ENCODE peak calls at places on chromosomes 12 and 14, in ten cellular contexts. One of them, this sample, is unnamed.

GRCh38 chr12:124545508-124546418 is 21.6 kb downstream of the NCOR2 start:
- DNase-seq in esophagus squamous epithelium: no peak
- DNase-seq in tibial nerve: no peak
- DNase-seq in sigmoid colon: no peak
- DNase-seq in stomach: no peak
- DNase-seq in spleen: peak; percentile 85
- DNase-seq in transverse colon: peak; percentile 64
- DNase-seq in endothelial cell of umbilical vein: no peak
- DNase-seq in A549: no peak
- DNase-seq in ovary: peak; percentile 41
- DNase-seq in this sample: no peak

GRCh38 chr12:73677520-73678291 is 859.9 kb upstream of the ATXN7L3B start:
- DNase-seq in sigmoid colon: no peak
- DNase-seq in tibial nerve: no peak
- DNase-seq in spleen: no peak
- DNase-seq in transverse colon: no peak
- DNase-seq in A549: no peak
- DNase-seq in stomach: no peak
- DNase-seq in ovary: no peak
- DNase-seq in esophagus squamous epithelium: no peak
- DNase-seq in endothelial cell of umbilical vein: no peak
- DNase-seq in this sample: no peak

GRCh38 chr12:6341439-6342139 is at the start of gene TNFRSF1A:
- DNase-seq in transverse colon: peak; percentile 82
- DNase-seq in sigmoid colon: peak; percentile 93
- DNase-seq in A549: peak; percentile 91
- DNase-seq in ovary: peak; percentile 77
- DNase-seq in spleen: peak; percentile 87
- DNase-seq in stomach: peak; percentile 75
- DNase-seq in tibial nerve: peak; percentile 55
- DNase-seq in endothelial cell of umbilical vein: peak; percentile 70
- DNase-seq in esophagus squamous epithelium: no peak
- DNase-seq in this sample: peak; percentile 81

GRCh38 chr12:10140001-10140400 is 10.0 kb upstream of the CLEC7A start:
- DNase-seq in A549: peak; percentile 79
- DNase-seq in stomach: no peak
- DNase-seq in spleen: no peak
- DNase-seq in tibial nerve: no peak
- DNase-seq in endothelial cell of umbilical vein: peak; percentile 84
- DNase-seq in ovary: no peak
- DNase-seq in transverse colon: no peak
- DNase-seq in esophagus squamous epithelium: no peak
- DNase-seq in sigmoid colon: no peak
- DNase-seq in this sample: no peak

GRCh38 chr12:52350021-52350620 is 17.2 kb downstream of the KRT85 start:
- DNase-seq in stomach: peak; percentile 14
- DNase-seq in spleen: no peak
- DNase-seq in esophagus squamous epithelium: no peak
- DNase-seq in endothelial cell of umbilical vein: no peak
- DNase-seq in sigmoid colon: no peak
- DNase-seq in A549: no peak
- DNase-seq in transverse colon: no peak
- DNase-seq in ovary: no peak
- DNase-seq in tibial nerve: no peak
- DNase-seq in this sample: no peak

GRCh38 chr12:60415361-60415760 is 819.5 kb downstream of the SLC16A7 start:
- DNase-seq in ovary: no peak
- DNase-seq in stomach: no peak
- DNase-seq in transverse colon: no peak
- DNase-seq in endothelial cell of umbilical vein: peak; percentile 21
- DNase-seq in tibial nerve: no peak
- DNase-seq in spleen: no peak
- DNase-seq in esophagus squamous epithelium: no peak
- DNase-seq in sigmoid colon: no peak
- DNase-seq in A549: no peak
- DNase-seq in this sample: no peak

GRCh38 chr12:30047499-30048262 is 263.9 kb upstream of the TMTC1 start:
- DNase-seq in stomach: no peak
- DNase-seq in ovary: no peak
- DNase-seq in sigmoid colon: no peak
- DNase-seq in A549: no peak
- DNase-seq in tibial nerve: no peak
- DNase-seq in esophagus squamous epithelium: no peak
- DNase-seq in spleen: no peak
- DNase-seq in transverse colon: no peak
- DNase-seq in endothelial cell of umbilical vein: peak; percentile 79
- DNase-seq in this sample: no peak

GRCh38 chr12:70246580-70246979 is 3.3 kb downstream of the CNOT2 start:
- DNase-seq in tibial nerve: no peak
- DNase-seq in stomach: no peak
- DNase-seq in sigmoid colon: no peak
- DNase-seq in A549: no peak
- DNase-seq in endothelial cell of umbilical vein: no peak
- DNase-seq in esophagus squamous epithelium: no peak
- DNase-seq in ovary: no peak
- DNase-seq in transverse colon: no peak
- DNase-seq in spleen: no peak
- DNase-seq in this sample: no peak

GRCh38 chr14:76918751-76919421 is 92.7 kb downstream of the LRRC74A start:
- DNase-seq in spleen: peak; percentile 88
- DNase-seq in A549: peak; percentile 96
- DNase-seq in ovary: peak; percentile 98
- DNase-seq in stomach: peak; percentile 97
- DNase-seq in transverse colon: peak; percentile 89
- DNase-seq in endothelial cell of umbilical vein: peak; percentile 98
- DNase-seq in esophagus squamous epithelium: no peak
- DNase-seq in tibial nerve: peak; percentile 91
- DNase-seq in sigmoid colon: peak; percentile 99
- DNase-seq in this sample: peak; percentile 92

GRCh38 chr12:116881325-116881866 is at the start of gene HRK:
- DNase-seq in spleen: peak; percentile 62
- DNase-seq in ovary: no peak
- DNase-seq in tibial nerve: no peak
- DNase-seq in A549: no peak
- DNase-seq in sigmoid colon: no peak
- DNase-seq in stomach: no peak
- DNase-seq in endothelial cell of umbilical vein: no peak
- DNase-seq in esophagus squamous epithelium: no peak
- DNase-seq in transverse colon: no peak
- DNase-seq in this sample: no peak

GRCh38 chr12:116710367-116710766 is 27.5 kb downstream of the SPRING1 start:
- DNase-seq in tibial nerve: no peak
- DNase-seq in spleen: no peak
- DNase-seq in endothelial cell of umbilical vein: no peak
- DNase-seq in stomach: no peak
- DNase-seq in sigmoid colon: no peak
- DNase-seq in transverse colon: no peak
- DNase-seq in esophagus squamous epithelium: no peak
- DNase-seq in ovary: no peak
- DNase-seq in A549: no peak
- DNase-seq in this sample: no peak

GRCh38 chr12:100043657-100044056 is 58.9 kb upstream of the ANKS1B start:
- DNase-seq in spleen: no peak
- DNase-seq in A549: no peak
- DNase-seq in endothelial cell of umbilical vein: no peak
- DNase-seq in sigmoid colon: no peak
- DNase-seq in ovary: no peak
- DNase-seq in transverse colon: no peak
- DNase-seq in esophagus squamous epithelium: no peak
- DNase-seq in stomach: no peak
- DNase-seq in tibial nerve: no peak
- DNase-seq in this sample: no peak

GRCh38 chr12:113479578-113480335 is 8.1 kb upstream of the LHX5 start:
- DNase-seq in esophagus squamous epithelium: no peak
- DNase-seq in A549: no peak
- DNase-seq in sigmoid colon: no peak
- DNase-seq in spleen: no peak
- DNase-seq in endothelial cell of umbilical vein: peak; percentile 28
- DNase-seq in stomach: no peak
- DNase-seq in tibial nerve: no peak
- DNase-seq in ovary: peak; percentile 57
- DNase-seq in transverse colon: no peak
- DNase-seq in this sample: no peak

GRCh38 chr14:58824106-58824505 is 186.3 kb downstream of the DACT1 start:
- DNase-seq in sigmoid colon: no peak
- DNase-seq in tibial nerve: no peak
- DNase-seq in endothelial cell of umbilical vein: no peak
- DNase-seq in A549: no peak
- DNase-seq in spleen: no peak
- DNase-seq in transverse colon: no peak
- DNase-seq in stomach: no peak
- DNase-seq in esophagus squamous epithelium: no peak
- DNase-seq in ovary: no peak
- DNase-seq in this sample: no peak

GRCh38 chr12:25313591-25313990 is 62.9 kb upstream of the KRAS start:
- DNase-seq in ovary: no peak
- DNase-seq in stomach: no peak
- DNase-seq in tibial nerve: no peak
- DNase-seq in endothelial cell of umbilical vein: no peak
- DNase-seq in esophagus squamous epithelium: no peak
- DNase-seq in A549: no peak
- DNase-seq in sigmoid colon: no peak
- DNase-seq in transverse colon: no peak
- DNase-seq in spleen: no peak
- DNase-seq in this sample: no peak

GRCh38 chr12:25307818-25308217 is 57.1 kb upstream of the KRAS start:
- DNase-seq in endothelial cell of umbilical vein: no peak
- DNase-seq in esophagus squamous epithelium: no peak
- DNase-seq in ovary: no peak
- DNase-seq in tibial nerve: no peak
- DNase-seq in A549: no peak
- DNase-seq in sigmoid colon: no peak
- DNase-seq in transverse colon: no peak
- DNase-seq in stomach: no peak
- DNase-seq in spleen: no peak
- DNase-seq in this sample: no peak

GRCh38 chr12:25311501-25311900 is 60.8 kb upstream of the KRAS start:
- DNase-seq in tibial nerve: no peak
- DNase-seq in stomach: no peak
- DNase-seq in sigmoid colon: no peak
- DNase-seq in endothelial cell of umbilical vein: no peak
- DNase-seq in esophagus squamous epithelium: no peak
- DNase-seq in transverse colon: no peak
- DNase-seq in spleen: no peak
- DNase-seq in A549: no peak
- DNase-seq in ovary: no peak
- DNase-seq in this sample: no peak

DNA sequence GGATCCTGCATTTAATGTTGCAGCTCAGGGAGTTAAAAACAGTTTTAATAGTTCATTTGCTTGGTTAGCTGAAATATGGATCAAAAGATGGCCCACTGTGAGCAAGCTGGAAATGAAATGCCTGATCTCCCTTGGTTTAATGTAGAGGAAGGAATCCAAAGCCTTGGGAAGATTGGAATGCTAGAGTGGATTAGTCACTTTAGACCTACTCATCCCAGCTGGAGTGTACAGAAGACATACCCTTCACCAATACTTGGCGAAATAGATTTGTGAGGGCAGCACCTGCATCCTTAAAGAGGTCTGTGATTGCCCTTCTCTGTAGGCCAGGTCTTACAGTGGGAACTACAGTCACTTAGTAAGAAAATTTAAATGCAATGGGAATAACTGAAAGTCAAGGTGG is 58.0 kb upstream of the KRAS start:
- DNase-seq in transverse colon: no peak
- DNase-seq in stomach: no peak
- DNase-seq in spleen: no peak
- DNase-seq in esophagus squamous epithelium: no peak
- DNase-seq in ovary: no peak
- DNase-seq in tibial nerve: no peak
- DNase-seq in A549: no peak
- DNase-seq in endothelial cell of umbilical vein: no peak
- DNase-seq in sigmoid colon: no peak
- DNase-seq in this sample: no peak
- H3K4me1 ChIP-seq in transverse colon: no peaks in the 10 kb centered on the region
- H3K4me1 ChIP-seq in stomach: no peaks in the 10 kb centered on the region
- H3K4me1 ChIP-seq in spleen: no peaks in the 10 kb centered on the region
- H3K4me1 ChIP-seq in esophagus squamous epithelium: no peaks in the 10 kb centered on the region
- H3K4me1 ChIP-seq in ovary: no peaks in the 10 kb centered on the region
- H3K4me1 ChIP-seq in tibial nerve: no peaks in the 10 kb centered on the region
- H3K4me1 ChIP-seq in A549: no peaks in the 10 kb centered on the region
- H3K4me1 ChIP-seq in endothelial cell of umbilical vein: no peaks in the 10 kb centered on the region
- H3K4me1 ChIP-seq in sigmoid colon: no peaks in the 10 kb centered on the region
- H3K4me1 ChIP-seq in this sample: no peaks in the 10 kb centered on the region

GRCh38 chr12:67909091-67909531 is 80.1 kb upstream of the IFNG-AS1 start:
- DNase-seq in ovary: no peak
- DNase-seq in transverse colon: no peak
- DNase-seq in A549: no peak
- DNase-seq in tibial nerve: no peak
- DNase-seq in spleen: no peak
- DNase-seq in stomach: no peak
- DNase-seq in endothelial cell of umbilical vein: no peak
- DNase-seq in esophagus squamous epithelium: no peak
- DNase-seq in sigmoid colon: no peak
- DNase-seq in this sample: no peak
- H3K27ac ChIP-seq in ovary: no peak overlapping the region
- H3K27ac ChIP-seq in transverse colon: no peak overlapping the region
- H3K27ac ChIP-seq in A549: no peak overlapping the region
- H3K27ac ChIP-seq in tibial nerve: no peak overlapping the region
- H3K27ac ChIP-seq in spleen: no peak overlapping the region
- H3K27ac ChIP-seq in stomach: no peak overlapping the region
- H3K27ac ChIP-seq in endothelial cell of umbilical vein: no peak overlapping the region
- H3K27ac ChIP-seq in esophagus squamous epithelium: no peak overlapping the region
- H3K27ac ChIP-seq in sigmoid colon: no peak overlapping the region
- H3K27ac ChIP-seq in this sample: no peak overlapping the region

DNA sequence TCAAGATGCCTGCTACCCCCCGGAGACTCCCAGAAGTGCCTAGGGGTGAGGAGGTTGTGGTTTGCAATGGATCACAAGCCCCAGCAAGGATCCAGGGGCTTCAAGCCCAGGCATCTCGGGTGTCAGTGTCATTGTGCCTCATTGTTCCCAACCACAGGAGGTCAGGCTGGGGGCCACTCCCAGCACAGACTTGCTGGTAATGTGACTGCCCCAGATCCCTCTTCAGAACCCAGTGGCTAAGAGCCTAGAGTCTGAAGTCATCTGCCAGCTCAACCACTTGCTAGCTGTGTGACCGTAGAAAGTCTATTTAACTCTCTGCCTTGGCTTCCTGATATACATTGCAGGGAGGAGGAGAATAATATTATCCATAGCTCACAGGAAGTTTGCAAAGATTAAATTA is 7.7 kb upstream of the ASB2 start:
- DNase-seq in esophagus squamous epithelium: no peak
- DNase-seq in ovary: no peak
- DNase-seq in stomach: no peak
- DNase-seq in spleen: no peak
- DNase-seq in sigmoid colon: no peak
- DNase-seq in endothelial cell of umbilical vein: no peak
- DNase-seq in transverse colon: no peak
- DNase-seq in A549: no peak
- DNase-seq in tibial nerve: no peak
- DNase-seq in this sample: no peak
- TF ChIP-seq POLR2A in esophagus squamous epithelium: no peak
- TF ChIP-seq POLR2A in ovary: no peak
- TF ChIP-seq POLR2A in stomach: no peak
- TF ChIP-seq POLR2A in spleen: no peak
- TF ChIP-seq POLR2A in sigmoid colon: no peak
- TF ChIP-seq POLR2A in endothelial cell of umbilical vein: no peak
- TF ChIP-seq POLR2A in transverse colon: no peak
- TF ChIP-seq POLR2A in A549: no peak
- TF ChIP-seq POLR2A in tibial nerve: no peak
- TF ChIP-seq POLR2A in this sample: no peak

DNA sequence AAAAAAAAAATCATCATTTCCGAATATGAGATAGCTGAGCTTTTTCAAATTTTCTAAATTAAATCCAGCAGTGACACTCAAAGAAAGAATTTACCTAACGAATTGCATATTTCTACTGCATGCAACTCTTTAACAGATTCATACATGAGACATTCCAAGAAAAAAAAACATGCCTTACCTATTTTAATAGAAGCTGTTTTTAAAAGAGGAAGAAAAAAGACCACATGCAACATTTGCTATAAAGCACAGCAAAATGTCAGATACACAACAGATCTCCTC is 18.5 kb downstream of the CORO1C start:
- DNase-seq in spleen: no peak
- DNase-seq in tibial nerve: no peak
- DNase-seq in stomach: no peak
- DNase-seq in ovary: no peak
- DNase-seq in esophagus squamous epithelium: no peak
- DNase-seq in A549: no peak
- DNase-seq in endothelial cell of umbilical vein: no peak
- DNase-seq in transverse colon: no peak
- DNase-seq in sigmoid colon: no peak
- DNase-seq in this sample: no peak
- H3K4me1 ChIP-seq in spleen: peaks cover 85% of the 10 kb centered on the region
- H3K4me1 ChIP-seq in tibial nerve: peaks cover 16% of the 10 kb centered on the region
- H3K4me1 ChIP-seq in stomach: peaks cover 7% of the 10 kb centered on the region
- H3K4me1 ChIP-seq in ovary: peaks cover 9% of the 10 kb centered on the region
- H3K4me1 ChIP-seq in esophagus squamous epithelium: peaks cover 74% of the 10 kb centered on the region
- H3K4me1 ChIP-seq in A549: peaks cover 44% of the 10 kb centered on the region
- H3K4me1 ChIP-seq in endothelial cell of umbilical vein: peaks cover 3% of the 10 kb centered on the region
- H3K4me1 ChIP-seq in transverse colon: peaks cover 36% of the 10 kb centered on the region
- H3K4me1 ChIP-seq in sigmoid colon: peaks cover 96% of the 10 kb centered on the region
- H3K4me1 ChIP-seq in this sample: no peaks in the 10 kb centered on the region